ENCODE peak calls at places on chromosomes 12 and 14, in five cellular contexts. One of them, this sample, is unnamed.

GRCh38 chr12:110254971-110255540 is 26.0 kb upstream of the ATP2A2 start:
- DNase-seq in upper lobe of left lung: no peak
- DNase-seq in stomach: no peak
- DNase-seq in GM12878: no peak
- DNase-seq in sigmoid colon: no peak
- DNase-seq in this sample: no peak

GRCh38 chr12:80692114-80692513 is 15.3 kb upstream of the MYF6 start:
- DNase-seq in GM12878: no peak
- DNase-seq in upper lobe of left lung: no peak
- DNase-seq in stomach: no peak
- DNase-seq in sigmoid colon: no peak
- DNase-seq in this sample: no peak

GRCh38 chr14:56810341-56810740 is at the start of gene OTX2:
- DNase-seq in stomach: no peak
- DNase-seq in GM12878: no peak
- DNase-seq in sigmoid colon: no peak
- DNase-seq in upper lobe of left lung: no peak
- DNase-seq in this sample: no peak

GRCh38 chr14:98591161-98591560 is 680.8 kb downstream of the BCL11B start:
- DNase-seq in GM12878: no peak
- DNase-seq in sigmoid colon: no peak
- DNase-seq in upper lobe of left lung: no peak
- DNase-seq in stomach: no peak
- DNase-seq in this sample: no peak

GRCh38 chr14:50225067-50225973 is 6.1 kb downstream of the SOS2 start:
- DNase-seq in GM12878: no peak
- DNase-seq in sigmoid colon: no peak
- DNase-seq in stomach: no peak
- DNase-seq in upper lobe of left lung: no peak
- DNase-seq in this sample: no peak

GRCh38 chr12:88578274-88578673 is 2.0 kb downstream of the KITLG start:
- DNase-seq in upper lobe of left lung: no peak
- DNase-seq in sigmoid colon: no peak
- DNase-seq in stomach: no peak
- DNase-seq in GM12878: no peak
- DNase-seq in this sample: no peak

GRCh38 chr12:123118397-123118945 is 32.4 kb downstream of the PITPNM2 start:
- DNase-seq in upper lobe of left lung: no peak
- DNase-seq in sigmoid colon: peak
- DNase-seq in GM12878: no peak
- DNase-seq in stomach: no peak
- DNase-seq in this sample: no peak

GRCh38 chr14:54555651-54556050 is 11.3 kb upstream of the SAMD4A start:
- DNase-seq in GM12878: no peak
- DNase-seq in stomach: no peak
- DNase-seq in upper lobe of left lung: no peak
- DNase-seq in sigmoid colon: no peak
- DNase-seq in this sample: no peak

GRCh38 chr14:97074456-97074855 is 277.3 kb downstream of the VRK1 start:
- DNase-seq in GM12878: no peak
- DNase-seq in stomach: no peak
- DNase-seq in upper lobe of left lung: no peak
- DNase-seq in sigmoid colon: no peak
- DNase-seq in this sample: no peak

GRCh38 chr12:22246438-22246837 is 88.1 kb downstream of the ST8SIA1 start:
- DNase-seq in stomach: no peak
- DNase-seq in GM12878: no peak
- DNase-seq in upper lobe of left lung: no peak
- DNase-seq in sigmoid colon: no peak
- DNase-seq in this sample: no peak

GRCh38 chr12:22250762-22251161 is 83.7 kb downstream of the ST8SIA1 start:
- DNase-seq in upper lobe of left lung: no peak
- DNase-seq in stomach: no peak
- DNase-seq in GM12878: no peak
- DNase-seq in sigmoid colon: no peak
- DNase-seq in this sample: no peak

GRCh38 chr12:22252057-22252456 is 82.5 kb downstream of the ST8SIA1 start:
- DNase-seq in GM12878: no peak
- DNase-seq in upper lobe of left lung: no peak
- DNase-seq in sigmoid colon: no peak
- DNase-seq in stomach: no peak
- DNase-seq in this sample: no peak

DNA sequence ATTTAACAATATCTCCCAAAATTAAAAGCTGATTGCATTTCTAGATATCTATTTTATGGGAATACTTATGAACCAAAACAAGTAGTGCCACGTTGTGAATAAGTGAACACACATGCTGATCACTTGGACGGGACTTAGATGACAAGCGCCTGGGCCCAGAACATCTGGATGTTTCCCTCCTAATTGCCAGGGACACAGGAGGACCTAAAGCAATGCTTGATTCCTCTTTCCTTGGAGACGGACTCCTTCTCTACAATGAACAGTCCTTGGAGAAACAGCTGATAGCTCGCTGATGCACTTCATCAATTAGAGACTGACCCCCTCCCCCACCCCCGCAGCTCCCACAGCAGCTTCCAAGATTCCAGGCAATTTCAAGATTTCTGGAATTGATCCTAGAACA is 86.4 kb downstream of the ST8SIA1 start:
- DNase-seq in sigmoid colon: no peak
- DNase-seq in upper lobe of left lung: no peak
- DNase-seq in GM12878: no peak
- DNase-seq in stomach: no peak
- DNase-seq in this sample: no peak
- TF ChIP-seq POLR2AphosphoS5 in sigmoid colon: no peak
- TF ChIP-seq POLR2AphosphoS5 in upper lobe of left lung: peak
- TF ChIP-seq POLR2AphosphoS5 in GM12878: no peak
- TF ChIP-seq POLR2AphosphoS5 in stomach: no peak
- TF ChIP-seq POLR2AphosphoS5 in this sample: no peak

DNA sequence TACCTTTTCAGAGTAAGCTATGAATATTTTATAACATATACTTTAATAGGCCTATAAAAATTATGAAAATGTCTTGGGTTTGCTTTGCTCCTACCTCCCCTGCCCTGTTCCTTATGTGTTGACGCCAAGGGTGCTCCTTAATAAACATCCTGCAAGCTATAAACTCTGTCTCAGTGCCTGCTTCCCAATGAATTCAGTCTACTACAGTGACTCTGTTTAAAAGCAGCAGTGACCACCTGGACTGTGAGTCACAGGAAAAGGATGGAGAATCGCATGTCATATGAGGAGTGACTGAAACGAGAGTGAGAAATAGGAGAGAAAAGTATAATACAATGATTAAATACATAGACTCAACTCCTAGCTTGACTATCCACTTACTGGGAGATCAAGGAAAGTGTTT is 41.1 kb upstream of the CFAP54 start:
- DNase-seq in upper lobe of left lung: no peak
- DNase-seq in sigmoid colon: no peak
- DNase-seq in stomach: no peak
- DNase-seq in GM12878: no peak
- DNase-seq in this sample: no peak
- TF ChIP-seq POLR2AphosphoS5 in upper lobe of left lung: peak
- TF ChIP-seq POLR2AphosphoS5 in sigmoid colon: no peak
- TF ChIP-seq POLR2AphosphoS5 in stomach: no peak
- TF ChIP-seq POLR2AphosphoS5 in GM12878: no peak
- TF ChIP-seq POLR2AphosphoS5 in this sample: no peak

GRCh38 chr14:22850944-22851790 is 14.8 kb downstream of the MMP14 start:
- DNase-seq in sigmoid colon: peak
- DNase-seq in stomach: peak
- DNase-seq in upper lobe of left lung: peak
- DNase-seq in GM12878: no peak
- DNase-seq in this sample: peak
- TF ChIP-seq POLR2AphosphoS5 in sigmoid colon: peak
- TF ChIP-seq POLR2AphosphoS5 in stomach: peak
- TF ChIP-seq POLR2AphosphoS5 in upper lobe of left lung: peak
- TF ChIP-seq POLR2AphosphoS5 in GM12878: no peak
- TF ChIP-seq POLR2AphosphoS5 in this sample: peak

DNA sequence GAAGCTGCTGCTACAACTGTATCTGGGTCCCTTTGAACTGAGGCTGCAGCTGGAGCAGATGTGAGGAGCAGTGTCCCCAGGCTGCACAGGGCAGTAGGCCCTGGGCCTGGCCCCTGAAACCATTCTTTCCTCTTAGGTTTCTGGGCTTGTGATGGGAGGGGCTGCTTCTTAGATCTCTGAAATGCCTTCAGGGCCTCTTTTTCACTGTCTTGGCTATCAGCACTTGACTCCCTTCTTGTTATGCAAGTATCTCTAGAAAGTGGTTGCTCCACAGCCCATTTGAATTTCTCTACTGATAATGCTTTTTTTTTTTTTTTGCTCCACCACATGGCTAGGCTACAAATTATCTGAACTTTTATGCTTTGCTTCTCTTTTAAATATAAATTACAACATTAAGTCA is 41.0 kb downstream of the ACSM4 start:
- DNase-seq in stomach: no peak
- DNase-seq in upper lobe of left lung: no peak
- DNase-seq in sigmoid colon: no peak
- DNase-seq in GM12878: no peak
- DNase-seq in this sample: no peak
- TF ChIP-seq POLR2AphosphoS5 in stomach: no peak
- TF ChIP-seq POLR2AphosphoS5 in upper lobe of left lung: no peak
- TF ChIP-seq POLR2AphosphoS5 in sigmoid colon: no peak
- TF ChIP-seq POLR2AphosphoS5 in GM12878: no peak
- TF ChIP-seq POLR2AphosphoS5 in this sample: no peak

GRCh38 chr12:23174917-23175316 is 549.9 kb downstream of the ETNK1 start:
- DNase-seq in stomach: no peak
- DNase-seq in GM12878: no peak
- DNase-seq in sigmoid colon: no peak
- DNase-seq in upper lobe of left lung: no peak
- DNase-seq in this sample: no peak
- TF ChIP-seq POLR2AphosphoS5 in stomach: no peak
- TF ChIP-seq POLR2AphosphoS5 in GM12878: no peak
- TF ChIP-seq POLR2AphosphoS5 in sigmoid colon: no peak
- TF ChIP-seq POLR2AphosphoS5 in upper lobe of left lung: no peak
- TF ChIP-seq POLR2AphosphoS5 in this sample: no peak

DNA sequence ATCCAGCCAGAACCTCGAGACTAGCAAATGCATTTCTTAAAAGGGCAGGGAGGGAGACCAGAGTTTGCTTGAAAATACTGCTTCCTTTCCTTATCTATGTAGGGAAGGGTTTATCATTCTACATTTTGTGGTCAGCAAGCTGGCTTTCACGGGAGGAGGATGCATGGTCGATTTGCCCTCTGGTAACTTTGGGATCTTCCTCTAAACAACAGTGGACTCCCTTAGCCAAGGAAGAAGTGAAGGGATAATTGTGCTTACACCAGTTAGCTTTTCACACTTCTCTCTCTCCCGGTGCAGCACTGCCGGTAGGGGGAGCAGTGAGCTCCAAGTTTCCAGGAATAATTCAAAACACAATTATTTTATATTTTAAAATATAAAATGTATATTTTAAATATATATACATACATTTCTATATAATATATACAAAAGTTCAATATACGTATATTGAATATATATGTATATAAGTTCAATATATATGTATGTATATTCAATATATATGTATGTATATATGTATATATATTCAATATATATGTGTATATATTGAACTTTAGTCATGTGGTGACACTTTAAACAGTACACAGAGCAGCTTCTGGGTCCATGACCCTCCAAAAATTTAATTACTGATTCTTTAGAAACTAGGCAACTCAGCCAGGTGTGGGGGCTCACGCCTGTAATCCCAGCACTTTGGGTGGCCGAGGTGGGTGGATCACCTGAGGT is 4.5 kb upstream of the ACACB start:
- DNase-seq in GM12878: no peak
- DNase-seq in upper lobe of left lung: no peak
- DNase-seq in sigmoid colon: peak
- DNase-seq in stomach: peak
- DNase-seq in this sample: peak
- TF ChIP-seq POLR2AphosphoS5 in GM12878: no peak
- TF ChIP-seq POLR2AphosphoS5 in upper lobe of left lung: no peak
- TF ChIP-seq POLR2AphosphoS5 in sigmoid colon: peak
- TF ChIP-seq POLR2AphosphoS5 in stomach: peak
- TF ChIP-seq POLR2AphosphoS5 in this sample: no peak

DNA sequence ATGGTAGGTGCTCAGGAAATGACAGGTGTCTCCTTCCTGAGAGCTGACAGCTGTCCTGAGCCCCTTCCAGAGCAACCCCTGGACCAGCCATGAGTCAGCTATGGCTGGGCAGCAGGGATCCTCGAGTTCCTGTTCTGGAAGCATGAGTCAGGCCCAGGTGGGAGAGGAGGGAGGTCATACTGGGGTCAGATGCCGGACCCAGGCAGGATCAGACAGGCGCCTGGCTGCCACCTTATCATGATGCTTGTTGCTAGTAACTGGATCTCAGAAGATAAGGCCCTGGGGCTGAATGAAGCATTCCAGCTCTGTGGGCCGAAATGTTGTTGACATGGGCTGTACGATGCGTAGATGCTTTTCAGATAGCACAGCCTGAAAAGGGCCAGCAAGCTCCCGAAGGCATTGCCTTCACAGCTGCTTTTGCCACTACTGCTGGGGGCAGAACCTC is 17.4 kb upstream of the KRT7 start:
- DNase-seq in upper lobe of left lung: no peak
- DNase-seq in sigmoid colon: peak
- DNase-seq in stomach: no peak
- DNase-seq in GM12878: no peak
- DNase-seq in this sample: peak
- TF ChIP-seq POLR2AphosphoS5 in upper lobe of left lung: no peak
- TF ChIP-seq POLR2AphosphoS5 in sigmoid colon: peak
- TF ChIP-seq POLR2AphosphoS5 in stomach: no peak
- TF ChIP-seq POLR2AphosphoS5 in GM12878: no peak
- TF ChIP-seq POLR2AphosphoS5 in this sample: no peak

DNA sequence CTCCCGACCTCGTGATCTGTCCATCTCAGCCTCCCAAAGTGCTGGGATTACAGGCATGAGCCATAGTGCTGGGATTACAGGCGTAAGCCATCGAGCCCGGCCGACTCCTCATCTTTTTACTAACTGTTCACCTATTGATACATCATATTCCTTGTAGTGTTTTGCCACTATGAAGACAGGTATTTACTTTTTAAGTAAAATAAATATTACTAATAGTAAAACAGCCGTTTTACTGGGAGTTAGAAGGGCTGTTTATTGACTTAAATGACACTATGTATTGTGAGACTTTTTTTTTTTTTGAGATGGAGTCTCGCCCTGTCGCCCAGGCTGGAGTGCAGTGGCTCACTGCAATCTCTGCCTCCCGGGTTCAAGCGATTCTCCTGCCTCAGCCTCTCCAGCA is 51.5 kb downstream of the DIP2B start:
- DNase-seq in GM12878: no peak
- DNase-seq in upper lobe of left lung: no peak
- DNase-seq in stomach: no peak
- DNase-seq in sigmoid colon: no peak
- DNase-seq in this sample: no peak
- TF ChIP-seq POLR2AphosphoS5 in GM12878: no peak
- TF ChIP-seq POLR2AphosphoS5 in upper lobe of left lung: no peak
- TF ChIP-seq POLR2AphosphoS5 in stomach: no peak
- TF ChIP-seq POLR2AphosphoS5 in sigmoid colon: no peak
- TF ChIP-seq POLR2AphosphoS5 in this sample: no peak

GRCh38 chr14:90397401-90398314 is 829 bp downstream of the CALM1 start:
- DNase-seq in upper lobe of left lung: peak
- DNase-seq in GM12878: no peak
- DNase-seq in stomach: peak
- DNase-seq in sigmoid colon: peak
- DNase-seq in this sample: peak
- TF ChIP-seq POLR2AphosphoS5 in upper lobe of left lung: peak
- TF ChIP-seq POLR2AphosphoS5 in GM12878: no peak
- TF ChIP-seq POLR2AphosphoS5 in stomach: no peak
- TF ChIP-seq POLR2AphosphoS5 in sigmoid colon: no peak
- TF ChIP-seq POLR2AphosphoS5 in this sample: peak

This sample was measured in spleen.